ENCODE peak calls at places on chromosomes 4 and X, in four cellular contexts. N, G, L and J are unnamed samples.
A peak's percentile ranks its signal among the peaks of the same experiment; 100 is the strongest.

GRCh38 chr4:112509243-112510190 is 6.5 kb downstream of the NEUROG2 start:
- DNase-seq in N (no peak), G (no peak), L (no peak), J (no peak)

GRCh38 chrX:79161655-79162054 is 17.2 kb downstream of the GPR174 start:
- DNase-seq in N (no peak), G (no peak), L (no peak), J (no peak)

GRCh38 chr4:180828455-180829018 is 1414.7 kb upstream of the TENM3 start:
- DNase-seq in N (peak; percentile 65), G (no peak), L (no peak), J (no peak)

GRCh38 chr4:80412322-80412721 is 76.8 kb downstream of the CFAP299 start:
- DNase-seq in N (no peak), G (no peak), L (no peak), J (no peak)

GRCh38 chr4:185752881-185753280 is 59.1 kb downstream of the SORBS2 start:
- DNase-seq in N (no peak), G (no peak), L (no peak), J (no peak)

GRCh38 chr4:13432453-13432852 is 51.7 kb downstream of the RAB28 start:
- DNase-seq in N (no peak), G (no peak), L (no peak), J (no peak)

GRCh38 chr4:65416875-65417274 is 253.4 kb downstream of the EPHA5 start:
- DNase-seq in N (no peak), G (no peak), L (no peak), J (no peak)

GRCh38 chr4:53917719-53918118 is 146.7 kb downstream of the CHIC2 start:
- DNase-seq in N (no peak), G (no peak), L (no peak), J (no peak)

GRCh38 chrX:22164770-22165388 is 107.8 kb upstream of the CBLL2 start:
- DNase-seq in N (no peak), G (no peak), L (no peak), J (no peak)

GRCh38 chr4:61094854-61095598 is 105.1 kb upstream of the ADGRL3 start:
- DNase-seq in N (no peak), G (no peak), L (no peak), J (no peak)

GRCh38 chr4:17098946-17099345 is 200.5 kb upstream of the LDB2 start:
- DNase-seq in N (no peak), G (no peak), L (no peak), J (no peak)

GRCh38 chr4:121950212-121950679 is 1.6 kb downstream of the TRPC3 start:
- DNase-seq in N (peak; percentile 87), G (peak; percentile 73), L (peak; percentile 70), J (no peak)
- H3K27ac ChIP-seq in N (no peak overlapping the region), G (peak overlapping the region; percentile 2), L (no peak overlapping the region), J (no peak overlapping the region)

GRCh38 chr4:10006236-10006603 is 15.1 kb downstream of the SLC2A9 start:
- DNase-seq in N (peak; percentile 46), G (peak; percentile 48), L (no peak), J (no peak)
- H3K27ac ChIP-seq in N (peak overlapping the region; percentile 52), G (peak overlapping the region; percentile 50), L (peak overlapping the region; percentile 83), J (peak overlapping the region; percentile 89)

DNA sequence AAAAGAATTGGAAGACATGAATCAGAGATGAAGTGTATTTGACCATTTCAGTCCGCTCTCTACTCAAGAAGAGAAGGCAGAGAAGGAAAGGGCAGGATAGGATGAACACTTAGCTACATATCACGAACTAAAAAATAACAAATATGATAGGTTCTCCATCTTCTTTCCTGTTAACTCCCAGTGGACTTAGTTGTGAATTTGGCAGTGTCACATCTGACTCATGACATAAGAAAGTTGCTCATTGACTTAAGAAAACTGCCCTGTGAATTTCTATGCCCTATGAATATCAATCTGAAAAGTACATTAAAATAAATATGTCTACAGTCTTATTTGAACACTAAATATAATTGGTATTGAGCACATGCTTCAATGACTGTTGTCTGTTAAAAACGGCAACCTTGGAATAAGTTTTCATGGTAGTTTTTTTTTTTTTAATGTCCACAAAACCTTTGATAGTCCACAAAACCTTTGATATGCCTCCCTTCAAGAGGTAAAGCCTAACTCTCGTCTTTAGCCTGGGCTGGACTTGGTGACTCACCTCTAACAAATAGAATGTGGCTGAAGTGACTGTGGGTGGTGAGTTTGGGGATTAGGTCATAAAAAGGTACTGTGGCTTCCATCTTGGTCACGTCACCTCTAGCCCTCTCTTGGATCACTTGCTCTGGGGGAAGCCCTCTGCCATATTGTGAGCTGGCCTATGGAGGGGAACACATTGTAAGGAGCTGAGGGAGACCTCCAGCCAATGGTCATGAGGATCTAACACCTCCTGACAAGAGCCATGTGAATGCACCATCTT is 184.7 kb upstream of the S100G start:
- DNase-seq in N (no peak), G (no peak), L (no peak), J (no peak)
- H3K27ac ChIP-seq in N (no peak overlapping the region), G (no peak overlapping the region), L (no peak overlapping the region), J (no peak overlapping the region)

GRCh38 chr4:2482192-2482591 is 13.3 kb downstream of the RNF4 start:
- DNase-seq in N (no peak), G (no peak), L (no peak), J (no peak)
- H3K27ac ChIP-seq in N (peak overlapping the region; percentile 50), G (peak overlapping the region; percentile 3), L (peak overlapping the region; percentile 6), J (no peak overlapping the region)

GRCh38 chr4:89319756-89320155 is 12.2 kb upstream of the GPRIN3 start:
- DNase-seq in N (no peak), G (no peak), L (no peak), J (no peak)

GRCh38 chr4:89329280-89329679 is 21.7 kb upstream of the GPRIN3 start:
- DNase-seq in N (no peak), G (no peak), L (no peak), J (no peak)

DNA sequence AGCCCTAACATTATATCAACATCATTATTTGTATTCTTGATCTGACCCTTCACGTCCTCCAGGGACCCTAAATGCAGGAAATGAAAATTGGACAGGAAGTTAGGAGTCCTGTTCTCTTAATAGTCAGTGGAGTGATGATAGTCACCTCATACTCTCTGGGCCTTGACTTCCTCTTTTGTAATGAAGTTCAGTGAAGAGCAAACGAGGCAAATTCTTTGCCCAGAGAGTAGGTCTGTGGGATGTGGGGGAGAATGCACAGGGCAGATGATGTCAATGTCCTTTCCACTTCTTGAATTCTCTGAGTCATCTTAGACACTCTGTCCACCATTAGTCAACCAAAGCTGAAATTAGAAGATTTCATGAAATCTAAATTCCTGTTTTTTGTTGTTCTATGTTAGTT is 17.1 kb upstream of the GPRIN3 start:
- DNase-seq in N (peak; percentile 19), G (no peak), L (no peak), J (no peak)
- H3K27ac ChIP-seq in N (peak overlapping the region; percentile 64), G (no peak overlapping the region), L (no peak overlapping the region), J (no peak overlapping the region)

GRCh38 chrX:138858946-138859345 is 147.4 kb upstream of the FGF13 start:
- DNase-seq in N (no peak), G (no peak), L (no peak), J (no peak)
- H3K27ac ChIP-seq in N (no peak overlapping the region), G (no peak overlapping the region), L (no peak overlapping the region), J (no peak overlapping the region)

GRCh38 chr4:179124419-179124818 is 1682.2 kb upstream of the AGA start:
- DNase-seq in N (no peak), G (no peak), L (no peak), J (no peak)

GRCh38 chr4:179125870-179126269 is 1683.6 kb upstream of the AGA start:
- DNase-seq in N (no peak), G (no peak), L (no peak), J (no peak)

GRCh38 chr4:179123079-179123478 is 1680.8 kb upstream of the AGA start:
- DNase-seq in N (no peak), G (no peak), L (no peak), J (no peak)

GRCh38 chr4:179128299-179128698 is 1686.1 kb upstream of the AGA start:
- DNase-seq in N (no peak), G (no peak), L (no peak), J (no peak)

GRCh38 chr4:179124957-179125356 is 1682.7 kb upstream of the AGA start:
- DNase-seq in N (no peak), G (no peak), L (no peak), J (no peak)
- H3K27ac ChIP-seq in N (no peak overlapping the region), G (no peak overlapping the region), L (no peak overlapping the region), J (peak overlapping the region; percentile 41)

GRCh38 chr4:1329408-1330371 is 17.3 kb upstream of the UVSSA start:
- DNase-seq in N (no peak), G (no peak), L (no peak), J (peak; percentile 89)
- H3K27ac ChIP-seq in N (no peak overlapping the region), G (no peak overlapping the region), L (no peak overlapping the region), J (peak overlapping the region; percentile 99)